ENCODE peak calls at places on chromosomes 2 and 18, in ten cellular contexts. W, D, F, E, J, V, Q, P, S and A are unnamed samples.

GRCh38 chr2:240556553-240557100 is 1.2 kb downstream of the ANKMY1 start:
- DNase-seq in W (peak), D (peak), F (peak), E (peak), J (peak), V (peak), Q (no peak), P (peak), S (peak), A (no peak)

GRCh38 chr18:77164762-77165485 is 32.3 kb upstream of the MBP start:
- DNase-seq in W (no peak), D (no peak), F (no peak), E (no peak), J (no peak), V (no peak), Q (no peak), P (no peak), S (no peak), A (no peak)

GRCh38 chr2:71631411-71631931 is 178.1 kb downstream of the DYSF start:
- DNase-seq in W (no peak), D (no peak), F (no peak), E (no peak), J (no peak), V (no peak), Q (no peak), P (no peak), S (no peak), A (no peak)

GRCh38 chr2:26805241-26805676 is 19.4 kb downstream of the CENPA start:
- DNase-seq in W (no peak), D (no peak), F (no peak), E (no peak), J (no peak), V (no peak), Q (peak), P (no peak), S (no peak), A (no peak)

GRCh38 chr2:242031481-242032019 is 162.0 kb downstream of the RTP5 start:
- DNase-seq in W (peak), D (no peak), F (peak), E (no peak), J (no peak), V (peak), Q (peak), P (no peak), S (peak), A (no peak)

GRCh38 chr2:144515694-144516416 is 4.1 kb downstream of the ZEB2 start:
- DNase-seq in W (peak), D (no peak), F (no peak), E (peak), J (peak), V (peak), Q (no peak), P (peak), S (no peak), A (no peak)

GRCh38 chr18:25058520-25058919 is 293.4 kb downstream of the ZNF521 start:
- DNase-seq in W (no peak), D (no peak), F (no peak), E (no peak), J (no peak), V (no peak), Q (no peak), P (peak), S (no peak), A (no peak)

GRCh38 chr2:158131483-158131912 is 29.8 kb downstream of the UPP2 start:
- DNase-seq in W (no peak), D (no peak), F (no peak), E (no peak), J (no peak), V (no peak), Q (no peak), P (no peak), S (no peak), A (no peak)

GRCh38 chr2:109021895-109022300 is 32.9 kb upstream of the EDAR start:
- DNase-seq in W (no peak), D (no peak), F (no peak), E (no peak), J (no peak), V (no peak), Q (no peak), P (peak), S (no peak), A (no peak)

GRCh38 chr2:236993-237539 is 26.8 kb downstream of the SH3YL1 start:
- DNase-seq in W (no peak), D (no peak), F (no peak), E (no peak), J (no peak), V (no peak), Q (no peak), P (no peak), S (no peak), A (no peak)

GRCh38 chr2:33340265-33340664 is 136.2 kb upstream of the RASGRP3 start:
- DNase-seq in W (peak), D (no peak), F (no peak), E (peak), J (no peak), V (no peak), Q (no peak), P (no peak), S (no peak), A (no peak)

GRCh38 chr2:230067990-230068657 is 600 bp downstream of the SLC16A14 start:
- DNase-seq in W (peak), D (peak), F (peak), E (peak), J (peak), V (peak), Q (peak), P (peak), S (peak), A (no peak)

GRCh38 chr2:240994161-240994896 is 4.1 kb upstream of the SNED1 start:
- DNase-seq in W (no peak), D (no peak), F (no peak), E (peak), J (no peak), V (peak), Q (no peak), P (no peak), S (no peak), A (no peak)

GRCh38 chr2:9474361-9475117 is at the start of gene IAH1:
- DNase-seq in W (peak), D (peak), F (peak), E (peak), J (peak), V (peak), Q (peak), P (peak), S (peak), A (no peak)

GRCh38 chr2:46431481-46432235 is 47.7 kb upstream of the TMEM247 start:
- DNase-seq in W (no peak), D (no peak), F (no peak), E (no peak), J (no peak), V (no peak), Q (no peak), P (no peak), S (no peak), A (no peak)

GRCh38 chr2:7027961-7028655 is 110.9 kb downstream of the RNF144A start:
- DNase-seq in W (no peak), D (no peak), F (no peak), E (no peak), J (no peak), V (no peak), Q (no peak), P (no peak), S (no peak), A (no peak)

GRCh38 chr2:110864721-110865120 is 132.3 kb downstream of the ACOXL start:
- DNase-seq in W (no peak), D (no peak), F (no peak), E (no peak), J (no peak), V (no peak), Q (no peak), P (no peak), S (no peak), A (no peak)

GRCh38 chr2:113251118-113251517 is 27.6 kb downstream of the PAX8 start:
- DNase-seq in W (no peak), D (peak), F (no peak), E (no peak), J (no peak), V (no peak), Q (no peak), P (no peak), S (peak), A (no peak)

GRCh38 chr2:150732491-150732890 is 245.0 kb upstream of the RND3 start:
- DNase-seq in W (no peak), D (no peak), F (no peak), E (no peak), J (peak), V (no peak), Q (no peak), P (no peak), S (no peak), A (no peak)

GRCh38 chr2:26335231-26335630 is 10.7 kb upstream of the SELENOI start:
- DNase-seq in W (no peak), D (no peak), F (no peak), E (no peak), J (no peak), V (no peak), Q (no peak), P (no peak), S (no peak), A (no peak)

GRCh38 chr18:12092398-12093229 is 1.0 kb upstream of the ANKRD62 start:
- DNase-seq in W (no peak), D (peak), F (no peak), E (no peak), J (peak), V (no peak), Q (peak), P (peak), S (no peak), A (no peak)

GRCh38 chr2:230940476-230940815 is 15.4 kb upstream of the GPR55 start:
- DNase-seq in W (no peak), D (no peak), F (no peak), E (no peak), J (no peak), V (no peak), Q (no peak), P (no peak), S (no peak), A (no peak)

GRCh38 chr2:222993920-222994650 is 57.9 kb upstream of the KCNE4 start:
- DNase-seq in W (peak), D (no peak), F (no peak), E (peak), J (peak), V (no peak), Q (no peak), P (no peak), S (no peak), A (no peak)

GRCh38 chr18:13710460-13710859 is 15.9 kb downstream of the FAM210A start:
- DNase-seq in W (no peak), D (no peak), F (no peak), E (no peak), J (no peak), V (no peak), Q (peak), P (no peak), S (no peak), A (no peak)

GRCh38 chr2:181203412-181203811 is 223.0 kb downstream of the UBE2E3 start:
- DNase-seq in W (no peak), D (no peak), F (no peak), E (no peak), J (no peak), V (no peak), Q (peak), P (no peak), S (no peak), A (no peak)

GRCh38 chr18:12422936-12423335 is 15.2 kb downstream of the PRELID3A start:
- DNase-seq in W (no peak), D (no peak), F (no peak), E (no peak), J (no peak), V (no peak), Q (no peak), P (peak), S (no peak), A (no peak)

GRCh38 chr2:8518986-8519669 is 162.7 kb upstream of the ID2 start:
- DNase-seq in W (no peak), D (no peak), F (no peak), E (no peak), J (no peak), V (peak), Q (no peak), P (no peak), S (no peak), A (no peak)

GRCh38 chr18:23270999-23271680 is 135.9 kb downstream of the CABLES1 start:
- DNase-seq in W (no peak), D (no peak), F (no peak), E (no peak), J (no peak), V (no peak), Q (no peak), P (no peak), S (no peak), A (no peak)

GRCh38 chr2:182372661-182373060 is 54.2 kb downstream of the PDE1A start:
- DNase-seq in W (peak), D (no peak), F (no peak), E (no peak), J (no peak), V (no peak), Q (peak), P (no peak), S (no peak), A (no peak)

GRCh38 chr2:229408356-229408755 is 137.3 kb upstream of the PID1 start:
- DNase-seq in W (peak), D (no peak), F (no peak), E (peak), J (no peak), V (no peak), Q (peak), P (peak), S (no peak), A (no peak)

GRCh38 chr2:216109962-216110614 is 940 bp downstream of the XRCC5 start:
- DNase-seq in W (no peak), D (no peak), F (no peak), E (no peak), J (peak), V (no peak), Q (no peak), P (peak), S (no peak), A (no peak)

GRCh38 chr2:216110620-216111019 is 1.5 kb downstream of the XRCC5 start:
- DNase-seq in W (no peak), D (no peak), F (no peak), E (no peak), J (no peak), V (no peak), Q (no peak), P (no peak), S (no peak), A (no peak)

GRCh38 chr2:216108310-216108966 is 710 bp upstream of the XRCC5 start:
- DNase-seq in W (no peak), D (no peak), F (no peak), E (no peak), J (peak), V (no peak), Q (no peak), P (peak), S (no peak), A (no peak)

GRCh38 chr2:216107760-216108159 is 1.4 kb upstream of the XRCC5 start:
- DNase-seq in W (no peak), D (no peak), F (no peak), E (peak), J (peak), V (no peak), Q (no peak), P (peak), S (no peak), A (no peak)

GRCh38 chr2:216108967-216109921 is at the start of gene XRCC5:
- DNase-seq in W (peak), D (peak), F (peak), E (peak), J (peak), V (peak), Q (peak), P (peak), S (peak), A (peak)
- TF ChIP-seq CTCF in W (peak), D (no peak), F (no peak), E (no peak), J (no peak), V (no peak), Q (no peak), P (no peak), S (no peak), A (no peak)

GRCh38 chr18:8313043-8313442 is 296.2 kb upstream of the RAB12 start:
- DNase-seq in W (no peak), D (no peak), F (no peak), E (no peak), J (no peak), V (no peak), Q (no peak), P (no peak), S (no peak), A (no peak)

GRCh38 chr18:8303151-8303770 is 306.0 kb upstream of the RAB12 start:
- DNase-seq in W (no peak), D (no peak), F (no peak), E (no peak), J (no peak), V (no peak), Q (no peak), P (no peak), S (no peak), A (no peak)

GRCh38 chr18:8307960-8308359 is 301.3 kb upstream of the RAB12 start:
- DNase-seq in W (no peak), D (no peak), F (no peak), E (no peak), J (no peak), V (no peak), Q (no peak), P (no peak), S (no peak), A (no peak)
- TF ChIP-seq CTCF in W (no peak), D (no peak), F (no peak), E (no peak), J (no peak), V (no peak), Q (no peak), P (no peak), S (no peak), A (no peak)

GRCh38 chr2:234881413-234882241 is 70.2 kb upstream of the SH3BP4 start:
- DNase-seq in W (peak), D (peak), F (peak), E (peak), J (peak), V (peak), Q (peak), P (peak), S (no peak), A (peak)
- TF ChIP-seq CTCF in W (peak), D (peak), F (no peak), E (peak), J (peak), V (peak), Q (peak), P (peak), S (no peak), A (peak)

GRCh38 chr2:2097549-2097948 is 233.5 kb downstream of the MYT1L start:
- DNase-seq in W (no peak), D (no peak), F (no peak), E (no peak), J (no peak), V (no peak), Q (no peak), P (no peak), S (no peak), A (no peak)
- TF ChIP-seq CTCF in W (no peak), D (no peak), F (no peak), E (no peak), J (no peak), V (no peak), Q (no peak), P (no peak), S (no peak), A (no peak)

DNA sequence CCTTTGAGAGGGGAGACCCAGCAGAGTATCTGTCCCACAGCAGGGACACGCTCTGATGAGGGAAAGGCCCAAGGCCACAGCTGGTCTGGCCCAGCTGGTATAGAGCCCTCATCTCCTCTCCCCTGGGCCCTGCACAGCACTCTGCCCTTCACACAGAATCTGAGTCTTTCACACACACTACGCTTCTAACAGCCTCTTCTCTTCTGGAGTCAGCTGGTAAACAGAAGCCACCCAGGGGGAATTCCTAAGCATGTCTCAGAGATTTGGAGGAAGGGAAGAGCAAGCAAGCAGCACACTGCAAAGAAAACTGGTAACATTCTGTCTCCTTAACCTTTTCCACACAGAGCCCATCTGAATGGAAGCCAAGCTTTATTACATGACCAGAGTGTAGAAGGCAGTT is 121.1 kb upstream of the ACAA2 start:
- DNase-seq in W (no peak), D (no peak), F (no peak), E (no peak), J (no peak), V (no peak), Q (no peak), P (no peak), S (no peak), A (no peak)
- TF ChIP-seq CTCF in W (no peak), D (no peak), F (no peak), E (no peak), J (no peak), V (no peak), Q (no peak), P (no peak), S (no peak), A (no peak)

DNA sequence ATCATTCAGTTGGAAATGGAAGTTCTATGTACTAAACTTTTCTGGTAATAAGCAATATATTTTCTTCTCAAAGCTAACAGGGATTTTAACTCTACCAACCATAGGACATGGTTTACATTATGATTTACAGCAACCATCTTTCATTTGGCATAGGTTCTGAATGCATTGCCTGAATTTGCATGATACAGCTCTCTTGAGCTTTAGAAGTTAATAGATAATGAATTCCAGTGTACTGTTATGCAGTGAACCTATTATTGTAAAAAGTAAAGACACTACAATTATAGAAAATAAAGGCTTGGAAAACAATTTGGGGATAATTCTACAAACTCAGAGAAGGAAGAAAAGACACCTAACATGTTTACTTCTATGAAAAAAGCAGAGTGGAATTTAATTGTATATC is 182.0 kb downstream of the GRB14 start:
- DNase-seq in W (no peak), D (no peak), F (no peak), E (no peak), J (no peak), V (no peak), Q (no peak), P (no peak), S (no peak), A (no peak)
- TF ChIP-seq CTCF in W (no peak), D (no peak), F (no peak), E (no peak), J (no peak), V (no peak), Q (no peak), P (no peak), S (no peak), A (no peak)